ENCODE peak calls at places on chromosome 19, in eight cellular contexts. Y is CD4-positive, CD25-positive, alpha-beta regulatory T cell; V is SHP77; O is T-helper 2 cell; B is GM06990; G is T follicular helper cell; S is AG09319; T is mesothelial cell of epicardium. Z is an unnamed sample.

GRCh38 chr19:3722443-3723109 is 14.4 kb downstream of the TJP3 start:
- DNase-seq in Y (no peak), V (no peak), O (no peak), B (no peak), G (no peak), S (no peak), T (no peak), Z (no peak)

GRCh38 chr19:38658462-38659306 is 11.2 kb downstream of the ACTN4 start:
- DNase-seq in Y (no peak), V (peak; percentile 77), O (no peak), B (no peak), G (no peak), S (peak; percentile 99), T (no peak), Z (peak; percentile 99)

GRCh38 chr19:50333737-50334617 is 4.8 kb upstream of the KCNC3 start:
- DNase-seq in Y (no peak), V (peak; percentile 72), O (peak; percentile 68), B (peak; percentile 91), G (peak; percentile 71), S (no peak), T (peak; percentile 95), Z (no peak)

GRCh38 chr19:35471946-35472345 is 18.3 kb downstream of the KRTDAP start:
- DNase-seq in Y (no peak), V (no peak), O (no peak), B (no peak), G (no peak), S (no peak), T (no peak), Z (no peak)

GRCh38 chr19:28456264-28456663 is 756.7 kb downstream of the UQCRFS1 start:
- DNase-seq in Y (no peak), V (no peak), O (no peak), B (no peak), G (no peak), S (no peak), T (no peak), Z (no peak)

GRCh38 chr19:571127-571974 is 1.0 kb upstream of the BSG start:
- DNase-seq in Y (no peak), V (peak; percentile 86), O (peak; percentile 15), B (peak; percentile 79), G (peak; percentile 55), S (no peak), T (no peak), Z (no peak)

GRCh38 chr19:39410620-39411005 is 1.9 kb upstream of the PLEKHG2 start:
- DNase-seq in Y (no peak), V (no peak), O (no peak), B (no peak), G (no peak), S (no peak), T (no peak), Z (no peak)

GRCh38 chr19:2977686-2978466 is 512 bp downstream of the TLE6 start:
- DNase-seq in Y (no peak), V (no peak), O (no peak), B (no peak), G (no peak), S (no peak), T (no peak), Z (no peak)

GRCh38 chr19:57887195-57887941 is 1.5 kb downstream of the ZNF814 start:
- DNase-seq in Y (no peak), V (no peak), O (no peak), B (no peak), G (no peak), S (no peak), T (no peak), Z (no peak)

GRCh38 chr19:28908941-28909340 is 304.0 kb downstream of the UQCRFS1 start:
- DNase-seq in Y (no peak), V (no peak), O (no peak), B (no peak), G (no peak), S (no peak), T (no peak), Z (no peak)

GRCh38 chr19:46972301-46972700 is 47.3 kb upstream of the NPAS1 start:
- DNase-seq in Y (no peak), V (no peak), O (no peak), B (no peak), G (no peak), S (no peak), T (no peak), Z (no peak)

GRCh38 chr19:45200614-45201013 is 22.0 kb downstream of the BLOC1S3 start:
- DNase-seq in Y (no peak), V (peak; percentile 36), O (no peak), B (no peak), G (no peak), S (peak; percentile 31), T (no peak), Z (no peak)

GRCh38 chr19:48551437-48552302 is at the start of gene SULT2B1:
- DNase-seq in Y (no peak), V (peak; percentile 39), O (no peak), B (no peak), G (no peak), S (no peak), T (no peak), Z (no peak)

GRCh38 chr19:29872224-29872731 is 60.5 kb downstream of the CCNE1 start:
- DNase-seq in Y (peak; percentile 46), V (no peak), O (no peak), B (no peak), G (no peak), S (no peak), T (no peak), Z (no peak)

GRCh38 chr19:17829855-17830566 is 8.7 kb upstream of the INSL3 start:
- DNase-seq in Y (no peak), V (peak; percentile 67), O (no peak), B (no peak), G (no peak), S (no peak), T (peak; percentile 56), Z (no peak)

GRCh38 chr19:12703056-12703455 is 6.6 kb upstream of the FBXW9 start:
- DNase-seq in Y (peak; percentile 38), V (no peak), O (no peak), B (no peak), G (no peak), S (no peak), T (no peak), Z (no peak)

GRCh38 chr19:41850381-41850780 is 5.5 kb downstream of the DMRTC2 start:
- DNase-seq in Y (no peak), V (no peak), O (no peak), B (no peak), G (no peak), S (no peak), T (no peak), Z (no peak)

GRCh38 chr19:28039677-28040381 is 1173.1 kb downstream of the UQCRFS1 start:
- DNase-seq in Y (no peak), V (no peak), O (no peak), B (no peak), G (no peak), S (no peak), T (no peak), Z (no peak)

GRCh38 chr19:2711175-2711936 is 8.9 kb upstream of the GNG7 start:
- DNase-seq in Y (no peak), V (no peak), O (no peak), B (no peak), G (no peak), S (no peak), T (no peak), Z (no peak)

GRCh38 chr19:50002386-50002960 is 22.7 kb downstream of the VRK3 start:
- DNase-seq in Y (no peak), V (no peak), O (no peak), B (no peak), G (no peak), S (no peak), T (no peak), Z (no peak)

GRCh38 chr19:44109458-44109857 is 3.7 kb upstream of the ZNF225 start:
- DNase-seq in Y (no peak), V (no peak), O (no peak), B (no peak), G (no peak), S (no peak), T (no peak), Z (no peak)

GRCh38 chr19:56106397-56106849 is 14.7 kb downstream of the ZNF787 start:
- DNase-seq in Y (no peak), V (no peak), O (no peak), B (no peak), G (no peak), S (no peak), T (no peak), Z (no peak)

GRCh38 chr19:40416918-40417713 is 3.9 kb upstream of the PRX start:
- DNase-seq in Y (no peak), V (no peak), O (no peak), B (peak; percentile 67), G (no peak), S (no peak), T (no peak), Z (no peak)

Z was measured in AG09309.